ENCODE peak calls at places on chromosomes 1 and 21, in nine cellular contexts. U, J, X, F, M, R, B, I and O are unnamed samples.

GRCh38 chr1:151259351-151259750 is 4.8 kb downstream of the PSMD4 start:
- DNase-seq in R (no peak), F (no peak), U (no peak), M (no peak), J (no peak), I (no peak), B (no peak), X (no peak), O (no peak)

GRCh38 chr1:207241164-207241934 is 80.1 kb upstream of the CD55 start:
- DNase-seq in F (no peak), X (no peak), U (no peak), M (no peak), R (no peak), B (no peak), J (no peak), I (no peak), O (no peak)

GRCh38 chr1:204301171-204301957 is 58.4 kb downstream of the PLEKHA6 start:
- DNase-seq in M (no peak), B (no peak), J (no peak), I (no peak), R (no peak), F (no peak), X (no peak), U (no peak), O (no peak)

GRCh38 chr1:39132505-39133339 is 71.8 kb upstream of the MACF1 start:
- DNase-seq in U (no peak), B (no peak), I (peak), X (no peak), R (no peak), F (peak), M (peak), J (no peak), O (no peak)

GRCh38 chr1:226643167-226643566 is 94.6 kb downstream of the STUM start:
- DNase-seq in I (peak), R (peak), J (no peak), U (peak), X (peak), B (peak), M (peak), F (no peak), O (no peak)

GRCh38 chr1:75034376-75034775 is 99.8 kb upstream of the LHX8 start:
- DNase-seq in F (no peak), J (no peak), X (no peak), R (no peak), I (no peak), B (no peak), U (no peak), M (no peak), O (no peak)

GRCh38 chr1:1314237-1314586 is 5.8 kb downstream of the PUSL1 start:
- DNase-seq in I (no peak), M (no peak), R (no peak), U (no peak), F (no peak), X (no peak), J (no peak), B (no peak), O (no peak)

GRCh38 chr1:11985851-11986250 is 5.6 kb downstream of the MFN2 start:
- DNase-seq in X (no peak), J (no peak), I (no peak), B (no peak), U (no peak), R (no peak), F (peak), M (no peak), O (no peak)

GRCh38 chr1:23634840-23635642 is 56.6 kb upstream of the RPL11 start:
- DNase-seq in M (peak), J (peak), U (peak), F (peak), I (peak), X (peak), R (no peak), B (peak), O (peak)

GRCh38 chr21:34129039-34129891 is 55.9 kb downstream of the MRPS6 start:
- DNase-seq in U (no peak), X (no peak), R (peak), B (peak), I (peak), F (peak), M (no peak), J (peak), O (peak)

GRCh38 chr1:29497395-29498125 is 261.2 kb downstream of the PTPRU start:
- DNase-seq in B (no peak), F (no peak), M (peak), U (no peak), R (no peak), X (no peak), I (no peak), J (no peak), O (no peak)

GRCh38 chr1:4699724-4700301 is 45.4 kb downstream of the AJAP1 start:
- DNase-seq in I (no peak), J (no peak), M (no peak), U (no peak), X (no peak), F (peak), R (no peak), B (no peak), O (no peak)

GRCh38 chr1:7845761-7846160 is 7.1 kb downstream of the UTS2 start:
- DNase-seq in X (no peak), U (no peak), I (no peak), J (no peak), R (no peak), B (no peak), F (peak), M (no peak), O (no peak)

GRCh38 chr1:36645911-36646310 is 163.2 kb upstream of the CSF3R start:
- DNase-seq in F (no peak), I (no peak), J (no peak), B (no peak), R (no peak), M (no peak), U (no peak), X (no peak), O (no peak)

GRCh38 chr1:176102243-176102642 is 104.8 kb downstream of the COP1 start:
- DNase-seq in I (peak), R (no peak), F (peak), X (no peak), M (no peak), J (no peak), U (no peak), B (no peak), O (no peak)

GRCh38 chr1:197774691-197775281 is 494 bp downstream of the DENND1B start:
- DNase-seq in I (peak), X (peak), R (peak), M (peak), U (peak), B (peak), J (no peak), F (peak), O (peak)

GRCh38 chr1:75053207-75053606 is 81.0 kb upstream of the LHX8 start:
- DNase-seq in F (no peak), J (peak), R (no peak), I (no peak), U (no peak), X (no peak), M (no peak), B (no peak), O (no peak)

GRCh38 chr1:202281316-202282016 is 60.3 kb downstream of the UBE2T start:
- DNase-seq in M (peak), R (no peak), B (no peak), J (no peak), F (peak), X (no peak), U (no peak), I (no peak), O (no peak)

GRCh38 chr1:110205156-110205555 is 5.0 kb upstream of the KCNC4 start:
- DNase-seq in U (no peak), J (no peak), M (no peak), X (no peak), F (no peak), R (no peak), B (no peak), I (no peak), O (no peak)

GRCh38 chr1:55129194-55129728 is 85.9 kb downstream of the USP24 start:
- DNase-seq in I (no peak), F (peak), X (no peak), R (no peak), M (peak), U (no peak), B (no peak), J (no peak), O (no peak)

GRCh38 chr1:180188103-180188506 is 33.4 kb downstream of the QSOX1 start:
- DNase-seq in U (no peak), B (no peak), I (peak), R (no peak), X (peak), F (peak), M (peak), J (no peak), O (peak)

GRCh38 chr1:96660503-96660902 is 61.1 kb upstream of the PTBP2 start:
- DNase-seq in B (no peak), M (no peak), U (no peak), X (no peak), I (no peak), J (peak), F (peak), R (no peak), O (no peak)

GRCh38 chr1:196655037-196655436 is 3.2 kb downstream of the CFH start:
- DNase-seq in M (no peak), F (no peak), J (no peak), I (no peak), X (no peak), B (no peak), U (no peak), R (no peak), O (no peak)

GRCh38 chr1:2399890-2400575 is 8.4 kb downstream of the RER1 start:
- DNase-seq in B (no peak), M (no peak), I (no peak), X (no peak), R (no peak), U (no peak), J (no peak), F (no peak), O (no peak)

GRCh38 chr1:224929335-224930237 is at the start of gene DNAH14:
- DNase-seq in U (peak), J (peak), I (peak), X (peak), M (peak), R (no peak), B (peak), F (peak), O (peak)

GRCh38 chr1:230891413-230891812 is 23.1 kb upstream of the C1orf198 start:
- DNase-seq in M (no peak), U (no peak), I (peak), J (no peak), B (no peak), F (peak), R (no peak), X (no peak), O (no peak)

GRCh38 chr1:175191654-175192053 is 922 bp downstream of the KIAA0040 start:
- DNase-seq in R (no peak), F (peak), U (peak), X (peak), I (no peak), B (no peak), J (no peak), M (no peak), O (peak)

GRCh38 chr1:14549897-14550635 is 48.4 kb upstream of the KAZN start:
- DNase-seq in B (no peak), M (no peak), I (no peak), R (no peak), F (no peak), U (no peak), X (no peak), J (no peak), O (no peak)

GRCh38 chr21:44294391-44295162 is 5.3 kb upstream of the PFKL start:
- DNase-seq in J (no peak), X (no peak), I (no peak), B (no peak), U (no peak), R (no peak), F (peak), M (peak), O (no peak)

GRCh38 chr1:246530482-246530881 is 23.4 kb upstream of the SMYD3 start:
- DNase-seq in B (no peak), R (no peak), F (no peak), I (no peak), U (no peak), X (no peak), M (no peak), J (no peak), O (no peak)

GRCh38 chr1:203638076-203638475 is 11.4 kb downstream of the ATP2B4 start:
- DNase-seq in J (no peak), U (no peak), X (no peak), R (no peak), F (no peak), I (no peak), M (no peak), B (no peak), O (no peak)

GRCh38 chr1:64505232-64505943 is 35.5 kb downstream of the CACHD1 start:
- DNase-seq in R (peak), F (no peak), J (no peak), B (peak), M (peak), X (peak), I (peak), U (peak), O (no peak)

GRCh38 chr1:1081311-1082238 is 7.5 kb upstream of the RNF223 start:
- DNase-seq in J (no peak), X (no peak), I (no peak), R (no peak), F (no peak), B (no peak), M (peak), U (no peak), O (no peak)